ENCODE peak calls at places on chromosomes 2 and 18, in seven cellular contexts. One of them, this sample, is unnamed.

GRCh38 chr2:174376967-174377366 is 18.6 kb upstream of the SCRN3 start:
- DNase-seq in SK-N-SH: no peak
- DNase-seq in transverse colon: no peak
- DNase-seq in breast epithelium: no peak
- DNase-seq in K562: peak; percentile 15
- DNase-seq in stomach: no peak
- DNase-seq in prostate gland: no peak
- DNase-seq in this sample: no peak

GRCh38 chr2:127664895-127665225 is 10.5 kb downstream of the LIMS2 start:
- DNase-seq in SK-N-SH: no peak
- DNase-seq in transverse colon: no peak
- DNase-seq in breast epithelium: no peak
- DNase-seq in K562: no peak
- DNase-seq in stomach: no peak
- DNase-seq in prostate gland: no peak
- DNase-seq in this sample: no peak

GRCh38 chr2:219174801-219175200 is 1.9 kb downstream of the CNPPD1 start:
- DNase-seq in SK-N-SH: no peak
- DNase-seq in transverse colon: no peak
- DNase-seq in breast epithelium: no peak
- DNase-seq in K562: no peak
- DNase-seq in stomach: no peak
- DNase-seq in prostate gland: no peak
- DNase-seq in this sample: no peak

GRCh38 chr2:1584691-1585485 is 159.4 kb downstream of the PXDN start:
- DNase-seq in SK-N-SH: no peak
- DNase-seq in transverse colon: no peak
- DNase-seq in breast epithelium: peak; percentile 20
- DNase-seq in K562: no peak
- DNase-seq in stomach: no peak
- DNase-seq in prostate gland: no peak
- DNase-seq in this sample: peak; percentile 54

GRCh38 chr2:3222636-3223035 is 155.0 kb downstream of the EIPR1 start:
- DNase-seq in SK-N-SH: no peak
- DNase-seq in transverse colon: no peak
- DNase-seq in breast epithelium: peak; percentile 70
- DNase-seq in K562: no peak
- DNase-seq in stomach: no peak
- DNase-seq in prostate gland: no peak
- DNase-seq in this sample: no peak

GRCh38 chr18:8938817-8939216 is 163.7 kb upstream of the NDUFV2 start:
- DNase-seq in SK-N-SH: no peak
- DNase-seq in transverse colon: no peak
- DNase-seq in breast epithelium: no peak
- DNase-seq in K562: no peak
- DNase-seq in stomach: no peak
- DNase-seq in prostate gland: no peak
- DNase-seq in this sample: no peak

GRCh38 chr2:157784169-157784822 is 91.8 kb downstream of the ACVR1 start:
- DNase-seq in SK-N-SH: no peak
- DNase-seq in transverse colon: peak; percentile 77
- DNase-seq in breast epithelium: peak; percentile 64
- DNase-seq in K562: no peak
- DNase-seq in stomach: peak; percentile 80
- DNase-seq in prostate gland: peak; percentile 52
- DNase-seq in this sample: no peak

GRCh38 chr18:68507781-68508180 is 207.1 kb downstream of the TMX3 start:
- DNase-seq in SK-N-SH: no peak
- DNase-seq in transverse colon: no peak
- DNase-seq in breast epithelium: no peak
- DNase-seq in K562: no peak
- DNase-seq in stomach: no peak
- DNase-seq in prostate gland: no peak
- DNase-seq in this sample: no peak

GRCh38 chr18:76425299-76426101 is 69.5 kb downstream of the ZNF516 start:
- DNase-seq in SK-N-SH: no peak
- DNase-seq in transverse colon: no peak
- DNase-seq in breast epithelium: no peak
- DNase-seq in K562: no peak
- DNase-seq in stomach: no peak
- DNase-seq in prostate gland: no peak
- DNase-seq in this sample: no peak

GRCh38 chr2:213187833-213188532 is 36.6 kb upstream of the IKZF2 start:
- DNase-seq in SK-N-SH: no peak
- DNase-seq in transverse colon: no peak
- DNase-seq in breast epithelium: no peak
- DNase-seq in K562: no peak
- DNase-seq in stomach: no peak
- DNase-seq in prostate gland: no peak
- DNase-seq in this sample: no peak

GRCh38 chr2:201357216-201357615 is at the start of gene FLACC1:
- DNase-seq in SK-N-SH: peak; percentile 22
- DNase-seq in transverse colon: no peak
- DNase-seq in breast epithelium: no peak
- DNase-seq in K562: peak; percentile 33
- DNase-seq in stomach: no peak
- DNase-seq in prostate gland: no peak
- DNase-seq in this sample: no peak

GRCh38 chr2:72780483-72780882 is 45.4 kb downstream of the EXOC6B start:
- DNase-seq in SK-N-SH: no peak
- DNase-seq in transverse colon: no peak
- DNase-seq in breast epithelium: no peak
- DNase-seq in K562: no peak
- DNase-seq in stomach: no peak
- DNase-seq in prostate gland: no peak
- DNase-seq in this sample: no peak

GRCh38 chr2:152354909-152355308 is 19.9 kb downstream of the FMNL2 start:
- DNase-seq in SK-N-SH: no peak
- DNase-seq in transverse colon: no peak
- DNase-seq in breast epithelium: no peak
- DNase-seq in K562: no peak
- DNase-seq in stomach: no peak
- DNase-seq in prostate gland: no peak
- DNase-seq in this sample: no peak

GRCh38 chr2:43219383-43220228 is 6.8 kb downstream of the ZFP36L2 start:
- DNase-seq in SK-N-SH: peak; percentile 87
- DNase-seq in transverse colon: peak; percentile 95
- DNase-seq in breast epithelium: peak; percentile 87
- DNase-seq in K562: peak; percentile 94
- DNase-seq in stomach: peak; percentile 92
- DNase-seq in prostate gland: peak; percentile 85
- DNase-seq in this sample: peak; percentile 97

GRCh38 chr2:112163541-112163981 is 25.4 kb downstream of the FBLN7 start:
- DNase-seq in SK-N-SH: no peak
- DNase-seq in transverse colon: no peak
- DNase-seq in breast epithelium: peak; percentile 9
- DNase-seq in K562: no peak
- DNase-seq in stomach: no peak
- DNase-seq in prostate gland: no peak
- DNase-seq in this sample: no peak

GRCh38 chr2:55598056-55598795 is 19.2 kb downstream of the PPP4R3B start:
- DNase-seq in SK-N-SH: no peak
- DNase-seq in transverse colon: no peak
- DNase-seq in breast epithelium: no peak
- DNase-seq in K562: no peak
- DNase-seq in stomach: no peak
- DNase-seq in prostate gland: no peak
- DNase-seq in this sample: no peak

GRCh38 chr2:7023542-7023941 is 106.3 kb downstream of the RNF144A start:
- DNase-seq in SK-N-SH: no peak
- DNase-seq in transverse colon: no peak
- DNase-seq in breast epithelium: no peak
- DNase-seq in K562: no peak
- DNase-seq in stomach: no peak
- DNase-seq in prostate gland: no peak
- DNase-seq in this sample: no peak

GRCh38 chr2:133668547-133668946 is 100.3 kb upstream of the NCKAP5 start:
- DNase-seq in SK-N-SH: no peak
- DNase-seq in transverse colon: no peak
- DNase-seq in breast epithelium: no peak
- DNase-seq in K562: no peak
- DNase-seq in stomach: no peak
- DNase-seq in prostate gland: no peak
- DNase-seq in this sample: no peak

GRCh38 chr18:22563098-22563707 is 145.5 kb upstream of the CTAGE1 start:
- DNase-seq in SK-N-SH: peak; percentile 56
- DNase-seq in transverse colon: peak; percentile 35
- DNase-seq in breast epithelium: no peak
- DNase-seq in K562: peak; percentile 84
- DNase-seq in stomach: peak; percentile 40
- DNase-seq in prostate gland: peak; percentile 59
- DNase-seq in this sample: no peak

GRCh38 chr2:158493458-158493857 is 36.7 kb downstream of the PKP4 start:
- DNase-seq in SK-N-SH: no peak
- DNase-seq in transverse colon: no peak
- DNase-seq in breast epithelium: no peak
- DNase-seq in K562: no peak
- DNase-seq in stomach: no peak
- DNase-seq in prostate gland: no peak
- DNase-seq in this sample: no peak

GRCh38 chr2:47309952-47310800 is 92.8 kb upstream of the MSH2 start:
- DNase-seq in SK-N-SH: no peak
- DNase-seq in transverse colon: peak; percentile 82
- DNase-seq in breast epithelium: no peak
- DNase-seq in K562: peak; percentile 33
- DNase-seq in stomach: peak; percentile 48
- DNase-seq in prostate gland: no peak
- DNase-seq in this sample: peak; percentile 84

GRCh38 chr2:126801473-126801872 is 97.2 kb upstream of the TEX51 start:
- DNase-seq in SK-N-SH: no peak
- DNase-seq in transverse colon: no peak
- DNase-seq in breast epithelium: no peak
- DNase-seq in K562: no peak
- DNase-seq in stomach: no peak
- DNase-seq in prostate gland: no peak
- DNase-seq in this sample: no peak

GRCh38 chr18:28177828-28178635 is 1.1 kb upstream of the CDH2 start:
- DNase-seq in SK-N-SH: peak; percentile 93
- DNase-seq in transverse colon: no peak
- DNase-seq in breast epithelium: no peak
- DNase-seq in K562: no peak
- DNase-seq in stomach: peak; percentile 67
- DNase-seq in prostate gland: peak; percentile 10
- DNase-seq in this sample: no peak

GRCh38 chr2:177212106-177212894 is at the start of gene HNRNPA3:
- DNase-seq in SK-N-SH: peak; percentile 98
- DNase-seq in transverse colon: peak; percentile 100
- DNase-seq in breast epithelium: peak; percentile 99
- DNase-seq in K562: peak; percentile 99
- DNase-seq in stomach: peak; percentile 99
- DNase-seq in prostate gland: peak; percentile 99
- DNase-seq in this sample: peak; percentile 100
- TF ChIP-seq CTCF in SK-N-SH: peak; percentile 41
- TF ChIP-seq CTCF in transverse colon: no peak
- TF ChIP-seq CTCF in breast epithelium: peak; percentile 32
- TF ChIP-seq CTCF in K562: no peak
- TF ChIP-seq CTCF in stomach: no peak
- TF ChIP-seq CTCF in prostate gland: peak; percentile 27
- TF ChIP-seq CTCF in this sample: peak; percentile 32

GRCh38 chr2:62576276-62576939 is 70.4 kb upstream of the TMEM17 start:
- DNase-seq in SK-N-SH: no peak
- DNase-seq in transverse colon: no peak
- DNase-seq in breast epithelium: no peak
- DNase-seq in K562: no peak
- DNase-seq in stomach: no peak
- DNase-seq in prostate gland: no peak
- DNase-seq in this sample: no peak

GRCh38 chr2:62573137-62573731 is 67.2 kb upstream of the TMEM17 start:
- DNase-seq in SK-N-SH: no peak
- DNase-seq in transverse colon: no peak
- DNase-seq in breast epithelium: no peak
- DNase-seq in K562: no peak
- DNase-seq in stomach: no peak
- DNase-seq in prostate gland: no peak
- DNase-seq in this sample: no peak

GRCh38 chr2:62578837-62579640 is 73.0 kb upstream of the TMEM17 start:
- DNase-seq in SK-N-SH: no peak
- DNase-seq in transverse colon: peak; percentile 15
- DNase-seq in breast epithelium: no peak
- DNase-seq in K562: no peak
- DNase-seq in stomach: no peak
- DNase-seq in prostate gland: no peak
- DNase-seq in this sample: no peak

GRCh38 chr2:62577994-62578836 is 72.2 kb upstream of the TMEM17 start:
- DNase-seq in SK-N-SH: no peak
- DNase-seq in transverse colon: no peak
- DNase-seq in breast epithelium: no peak
- DNase-seq in K562: no peak
- DNase-seq in stomach: no peak
- DNase-seq in prostate gland: no peak
- DNase-seq in this sample: no peak
- TF ChIP-seq POLR2AphosphoS5 in SK-N-SH: peak; percentile 87
- TF ChIP-seq POLR2AphosphoS5 in transverse colon: no peak
- TF ChIP-seq POLR2AphosphoS5 in breast epithelium: no peak
- TF ChIP-seq POLR2AphosphoS5 in K562: no peak
- TF ChIP-seq POLR2AphosphoS5 in stomach: no peak
- TF ChIP-seq POLR2AphosphoS5 in prostate gland: no peak
- TF ChIP-seq POLR2AphosphoS5 in this sample: no peak

GRCh38 chr2:142796161-142796560 is 81.3 kb upstream of the KYNU start:
- DNase-seq in SK-N-SH: no peak
- DNase-seq in transverse colon: no peak
- DNase-seq in breast epithelium: no peak
- DNase-seq in K562: no peak
- DNase-seq in stomach: no peak
- DNase-seq in prostate gland: no peak
- DNase-seq in this sample: no peak
- TF ChIP-seq CTCF in SK-N-SH: no peak
- TF ChIP-seq CTCF in transverse colon: no peak
- TF ChIP-seq CTCF in breast epithelium: no peak
- TF ChIP-seq CTCF in K562: no peak
- TF ChIP-seq CTCF in stomach: no peak
- TF ChIP-seq CTCF in prostate gland: peak; percentile 13
- TF ChIP-seq CTCF in this sample: no peak

GRCh38 chr2:215425021-215425782 is 10.7 kb downstream of the FN1 start:
- DNase-seq in SK-N-SH: no peak
- DNase-seq in transverse colon: no peak
- DNase-seq in breast epithelium: no peak
- DNase-seq in K562: no peak
- DNase-seq in stomach: no peak
- DNase-seq in prostate gland: no peak
- DNase-seq in this sample: no peak

GRCh38 chr2:215421859-215422461 is 13.9 kb downstream of the FN1 start:
- DNase-seq in SK-N-SH: no peak
- DNase-seq in transverse colon: no peak
- DNase-seq in breast epithelium: no peak
- DNase-seq in K562: peak; percentile 45
- DNase-seq in stomach: no peak
- DNase-seq in prostate gland: no peak
- DNase-seq in this sample: no peak

GRCh38 chr2:215422676-215423075 is 13.2 kb downstream of the FN1 start:
- DNase-seq in SK-N-SH: no peak
- DNase-seq in transverse colon: no peak
- DNase-seq in breast epithelium: no peak
- DNase-seq in K562: no peak
- DNase-seq in stomach: no peak
- DNase-seq in prostate gland: no peak
- DNase-seq in this sample: no peak

GRCh38 chr2:215423234-215423633 is 12.6 kb downstream of the FN1 start:
- DNase-seq in SK-N-SH: no peak
- DNase-seq in transverse colon: no peak
- DNase-seq in breast epithelium: no peak
- DNase-seq in K562: no peak
- DNase-seq in stomach: no peak
- DNase-seq in prostate gland: peak; percentile 28
- DNase-seq in this sample: no peak

GRCh38 chr2:215423928-215424540 is 11.8 kb downstream of the FN1 start:
- DNase-seq in SK-N-SH: no peak
- DNase-seq in transverse colon: no peak
- DNase-seq in breast epithelium: no peak
- DNase-seq in K562: no peak
- DNase-seq in stomach: no peak
- DNase-seq in prostate gland: no peak
- DNase-seq in this sample: no peak
- TF ChIP-seq POLR2AphosphoS5 in SK-N-SH: no peak
- TF ChIP-seq POLR2AphosphoS5 in transverse colon: no peak
- TF ChIP-seq POLR2AphosphoS5 in breast epithelium: no peak
- TF ChIP-seq POLR2AphosphoS5 in K562: no peak
- TF ChIP-seq POLR2AphosphoS5 in stomach: no peak
- TF ChIP-seq POLR2AphosphoS5 in prostate gland: no peak
- TF ChIP-seq POLR2AphosphoS5 in this sample: no peak